ENCODE peak calls at places on chromosomes 2 and 18, in seven cellular contexts. E is ureter, H is neural crest cell, V is hypothalamus, M is caudate nucleus, N is activated T-helper 1 cell treated with Interleukin-2 at 50 U/mL for 16 hours, C is sciatic nerve. D is an unnamed sample.
A peak's percentile ranks its signal among the peaks of the same experiment; 100 is the strongest.

GRCh38 chr2:238527565-238527964 is 100.8 kb downstream of the ASB1 start:
- DNase-seq in H (no peak), V (no peak), C (no peak), E (no peak), N (no peak), M (no peak), D (no peak)

GRCh38 chr2:101781730-101782426 is 84.4 kb downstream of the MAP4K4 start:
- DNase-seq in M (no peak), H (no peak), E (no peak), N (no peak), C (no peak), V (no peak), D (no peak)

GRCh38 chr2:215414674-215415073 is 21.2 kb downstream of the FN1 start:
- DNase-seq in N (no peak), H (no peak), V (no peak), E (no peak), C (no peak), M (no peak), D (no peak)

GRCh38 chr18:63099848-63100625 is 219.5 kb downstream of the BCL2 start:
- DNase-seq in M (no peak), V (no peak), C (no peak), E (no peak), H (no peak), N (no peak), D (no peak)

GRCh38 chr2:18527822-18528221 is 32.6 kb downstream of the RDH14 start:
- DNase-seq in C (no peak), E (no peak), H (no peak), M (no peak), N (no peak), V (no peak), D (no peak)

GRCh38 chr18:51537487-51537886 is 340.0 kb upstream of the MEX3C start:
- DNase-seq in E (no peak), M (peak; percentile 28), C (no peak), H (peak; percentile 29), N (no peak), V (peak; percentile 26), D (no peak)

GRCh38 chr2:71667256-71668182 is 214.2 kb downstream of the DYSF start:
- DNase-seq in E (peak; percentile 37), N (no peak), C (peak; percentile 54), M (no peak), V (no peak), H (peak; percentile 0), D (no peak)

GRCh38 chr2:4895376-4895775 is 796.8 kb upstream of the SOX11 start:
- DNase-seq in M (no peak), V (no peak), N (no peak), H (no peak), C (no peak), E (no peak), D (no peak)

GRCh38 chr2:217314021-217314460 is 454.2 kb upstream of the TNP1 start:
- DNase-seq in H (no peak), M (no peak), C (no peak), E (no peak), N (no peak), V (no peak), D (no peak)

GRCh38 chr18:23451491-23451890 is 1.6 kb upstream of the RIOK3 start:
- DNase-seq in M (no peak), C (no peak), V (no peak), H (no peak), E (no peak), N (no peak), D (no peak)

GRCh38 chr2:12180046-12180445 is 433.6 kb downstream of the LPIN1 start:
- DNase-seq in M (no peak), V (no peak), E (no peak), N (no peak), C (no peak), H (no peak), D (no peak)

GRCh38 chr2:145253492-145253891 is 733.6 kb upstream of the ZEB2 start:
- DNase-seq in N (no peak), M (no peak), V (no peak), E (no peak), C (no peak), H (no peak), D (no peak)

GRCh38 chr2:62934501-62934900 is 116.1 kb upstream of the OTX1 start:
- DNase-seq in V (no peak), N (no peak), E (no peak), M (no peak), H (no peak), C (no peak), D (no peak)

GRCh38 chr2:180747728-180748127 is 232.7 kb upstream of the UBE2E3 start:
- DNase-seq in H (no peak), M (no peak), C (no peak), E (no peak), N (no peak), V (no peak), D (no peak)

GRCh38 chr2:128664499-128664971 is 345.9 kb upstream of the HS6ST1 start:
- DNase-seq in E (no peak), H (no peak), M (no peak), N (no peak), C (no peak), V (no peak), D (no peak)

GRCh38 chr2:192574552-192574951 is 379.8 kb upstream of the TMEFF2 start:
- DNase-seq in M (no peak), C (no peak), N (no peak), E (no peak), H (no peak), V (no peak), D (no peak)

GRCh38 chr18:56067216-56067611 is 479.2 kb upstream of the TCF4 start:
- DNase-seq in M (no peak), H (no peak), E (no peak), V (no peak), N (no peak), C (no peak), D (no peak)

GRCh38 chr2:20224716-20225293 is at the start of gene SDC1:
- DNase-seq in N (no peak), E (peak; percentile 78), V (peak; percentile 11), M (no peak), C (peak; percentile 69), H (peak; percentile 56), D (no peak)

GRCh38 chr18:24326211-24326610 is 71.4 kb downstream of the OSBPL1A start:
- DNase-seq in V (no peak), H (no peak), C (no peak), N (no peak), M (no peak), E (no peak), D (no peak)

GRCh38 chr2:101820519-101820918 is 123.0 kb downstream of the MAP4K4 start:
- DNase-seq in N (no peak), E (peak; percentile 52), H (no peak), C (no peak), V (no peak), M (no peak), D (no peak)

GRCh38 chr2:242075163-242075562 is 205.6 kb downstream of the RTP5 start:
- DNase-seq in V (no peak), H (no peak), E (no peak), M (no peak), C (no peak), N (no peak), D (no peak)

GRCh38 chr2:127400897-127401756 is 13.4 kb upstream of the MAP3K2 start:
- DNase-seq in M (no peak), N (no peak), C (no peak), V (no peak), H (no peak), E (no peak), D (no peak)

GRCh38 chr2:168517801-168518200 is 61.7 kb downstream of the CERS6 start:
- DNase-seq in N (no peak), V (no peak), H (no peak), E (no peak), C (no peak), M (no peak), D (no peak)

GRCh38 chr2:10533811-10534321 is 85.7 kb upstream of the ODC1 start:
- DNase-seq in H (no peak), C (peak; percentile 45), M (no peak), E (no peak), N (no peak), V (no peak), D (no peak)

GRCh38 chr2:25362564-25363145 is 20.9 kb upstream of the DNMT3A start:
- DNase-seq in E (no peak), M (no peak), C (peak; percentile 76), N (peak; percentile 38), V (no peak), H (no peak), D (peak; percentile 39)

GRCh38 chr18:45730832-45731545 is 7.0 kb downstream of the SLC14A1 start:
- DNase-seq in M (no peak), N (no peak), V (no peak), E (no peak), C (no peak), H (no peak), D (no peak)

GRCh38 chr2:62427146-62427545 is 78.8 kb downstream of the TMEM17 start:
- DNase-seq in H (no peak), V (no peak), N (no peak), C (no peak), E (no peak), M (no peak), D (no peak)

GRCh38 chr2:101706819-101707177 is 9.3 kb downstream of the MAP4K4 start:
- DNase-seq in N (no peak), E (no peak), H (no peak), V (no peak), M (no peak), C (no peak), D (no peak)

GRCh38 chr18:48902023-48902855 is 48.5 kb downstream of the SMAD7 start:
- DNase-seq in M (no peak), N (no peak), C (peak; percentile 90), E (peak; percentile 95), V (peak; percentile 44), H (no peak), D (no peak)

GRCh38 chr2:145160855-145161254 is 640.9 kb upstream of the ZEB2 start:
- DNase-seq in C (no peak), V (no peak), H (no peak), N (no peak), M (no peak), E (no peak), D (no peak)

GRCh38 chr2:24080721-24081120 is 3.9 kb downstream of the TP53I3 start:
- DNase-seq in C (no peak), H (no peak), V (no peak), N (no peak), M (no peak), E (no peak), D (no peak)

GRCh38 chr2:238152811-238153688 is 5.7 kb upstream of the ERFE start:
- DNase-seq in V (no peak), M (no peak), N (no peak), E (no peak), H (no peak), C (no peak), D (no peak)

D was measured in CD4-positive, alpha-beta T cell.